ENCODE peak calls at places on chromosomes 6 and 20, in six cellular contexts. Q, N, H, I, O and Z are unnamed samples.

GRCh38 chr6:14658909-14659561 is 541.5 kb downstream of the CD83 start:
- DNase-seq in Q (no peak), O (peak), H (no peak), N (no peak), I (no peak), Z (no peak)

GRCh38 chr20:23995905-23996666 is 7.5 kb upstream of the GGTLC1 start:
- DNase-seq in O (peak), N (peak), Q (no peak), H (peak), I (peak), Z (peak)

GRCh38 chr6:132198896-132199295 is 202.4 kb downstream of the MOXD1 start:
- DNase-seq in I (no peak), H (no peak), N (no peak), O (peak), Q (no peak), Z (no peak)

GRCh38 chr20:38272961-38273360 is 12.4 kb upstream of the KIAA1755 start:
- DNase-seq in N (no peak), O (peak), H (no peak), I (no peak), Q (no peak), Z (no peak)

GRCh38 chr6:31087494-31088089 is 24.8 kb downstream of the C6orf15 start:
- DNase-seq in I (peak), O (peak), H (peak), Q (peak), N (peak), Z (peak)

GRCh38 chr20:6783752-6784725 is 16.6 kb downstream of the BMP2 start:
- DNase-seq in I (no peak), Q (no peak), O (peak), N (no peak), H (no peak), Z (no peak)

GRCh38 chr6:35611235-35611634 is 77.5 kb downstream of the FKBP5 start:
- DNase-seq in O (peak), H (no peak), Q (no peak), N (no peak), I (no peak), Z (no peak)

GRCh38 chr20:58233881-58234528 is 5.6 kb upstream of the ANKRD60 start:
- DNase-seq in O (peak), I (peak), Q (peak), N (no peak), H (no peak), Z (no peak)

GRCh38 chr20:45810191-45810590 is 2.3 kb upstream of the UBE2C start:
- DNase-seq in N (no peak), Q (no peak), O (no peak), H (no peak), I (no peak), Z (no peak)

GRCh38 chr6:142942805-142943227 is 2.2 kb downstream of the HIVEP2 start:
- DNase-seq in O (peak), Q (no peak), I (no peak), N (no peak), H (no peak), Z (no peak)

GRCh38 chr20:59603727-59604608 is at the start of gene PHACTR3:
- DNase-seq in O (no peak), H (no peak), N (no peak), I (no peak), Q (peak), Z (no peak)

GRCh38 chr6:137224890-137225198 is 5.7 kb upstream of the IFNGR1 start:
- DNase-seq in H (no peak), O (no peak), I (no peak), N (no peak), Q (no peak), Z (no peak)

GRCh38 chr6:64860203-64860602 is 846.8 kb downstream of the EYS start:
- DNase-seq in H (no peak), I (no peak), O (no peak), N (no peak), Q (no peak), Z (no peak)

GRCh38 chr20:36465109-36466080 is 75.9 kb upstream of the MYL9 start:
- DNase-seq in Q (peak), H (peak), N (no peak), O (peak), I (no peak), Z (peak)

GRCh38 chr6:89371849-89372505 is 19.5 kb upstream of the UBE2J1 start:
- DNase-seq in H (no peak), Q (peak), I (peak), O (peak), N (peak), Z (peak)

GRCh38 chr6:149830731-149831379 is 33.3 kb downstream of the LRP11 start:
- DNase-seq in H (no peak), O (peak), Q (no peak), N (no peak), I (no peak), Z (no peak)

GRCh38 chr6:131656667-131657066 is 19.6 kb downstream of the ENPP3 start:
- DNase-seq in I (no peak), O (no peak), Q (no peak), H (no peak), N (no peak), Z (no peak)

GRCh38 chr6:155523821-155524238 is 68.2 kb upstream of the NOX3 start:
- DNase-seq in N (no peak), Q (peak), O (no peak), H (no peak), I (no peak), Z (no peak)

GRCh38 chr6:41451515-41452163 is 94.5 kb upstream of the FOXP4 start:
- DNase-seq in Q (no peak), H (no peak), N (no peak), I (no peak), O (peak), Z (no peak)

GRCh38 chr6:154569136-154569862 is 58.8 kb upstream of the CNKSR3 start:
- DNase-seq in I (no peak), H (no peak), Q (no peak), N (no peak), O (no peak), Z (no peak)

GRCh38 chr20:1415667-1416468 is 23.0 kb upstream of the FKBP1A start:
- DNase-seq in O (peak), H (peak), Q (no peak), N (no peak), I (no peak), Z (no peak)

GRCh38 chr6:40848038-40848437 is 191.0 kb downstream of the UNC5CL start:
- DNase-seq in I (no peak), N (no peak), Q (no peak), O (peak), H (no peak), Z (no peak)

GRCh38 chr6:127207591-127208120 is 59.0 kb upstream of the RNF146 start:
- DNase-seq in H (no peak), Q (no peak), O (peak), I (no peak), N (no peak), Z (no peak)

GRCh38 chr6:24323632-24324337 is 34.1 kb downstream of the DCDC2 start:
- DNase-seq in Q (no peak), H (no peak), O (peak), N (no peak), I (no peak), Z (no peak)
- H3K27ac ChIP-seq in Q (no peak), H (no peak), O (no peak), N (no peak), I (no peak), Z (no peak)

GRCh38 chr20:13364278-13365170 is 143.4 kb downstream of the ISM1 start:
- DNase-seq in H (no peak), O (no peak), I (no peak), N (no peak), Q (no peak), Z (no peak)
- H3K27ac ChIP-seq in H (no peak), O (no peak), I (no peak), N (no peak), Q (no peak), Z (no peak)

GRCh38 chr20:19668406-19668805 is 89.7 kb upstream of the RIN2 start:
- DNase-seq in I (no peak), N (no peak), H (no peak), O (no peak), Q (no peak), Z (no peak)
- H3K27ac ChIP-seq in I (no peak), N (no peak), H (no peak), O (no peak), Q (no peak), Z (no peak)

GRCh38 chr6:52503853-52504777 is 72.7 kb downstream of the TRAM2 start:
- DNase-seq in O (peak), H (peak), N (peak), Q (no peak), I (no peak), Z (peak)
- H3K27ac ChIP-seq in O (peak), H (peak), N (peak), Q (no peak), I (peak), Z (peak)